ENCODE peak calls at places on chromosomes 7 and 10, in eight cellular contexts. I is endothelial cell of umbilical vein, V is WTC11, K is A549, L is GM12878, W is HepG2, C is HCT116, F is SK-N-SH. S is an unnamed sample.

GRCh38 chr7:54179321-54180029 is 362.7 kb upstream of the VSTM2A start:
- DNase-seq in F (no peak), K (no peak), C (no peak), I (no peak), L (no peak), W (no peak), V (no peak), S (no peak)

GRCh38 chr10:93006435-93007039 is 54.1 kb upstream of the CYP26C1 start:
- DNase-seq in L (no peak), K (peak; percentile 60), I (peak; percentile 61), V (no peak), C (no peak), F (peak; percentile 30), W (peak; percentile 43), S (peak; percentile 56)

GRCh38 chr7:73885975-73886798 is 25.2 kb downstream of the TMEM270 start:
- DNase-seq in C (no peak), F (peak; percentile 70), K (no peak), V (no peak), L (no peak), W (no peak), I (peak; percentile 96), S (peak; percentile 77)

GRCh38 chr10:114342976-114343375 is 61.3 kb downstream of the AFAP1L2 start:
- DNase-seq in L (no peak), K (no peak), I (no peak), F (no peak), W (no peak), C (no peak), V (no peak), S (no peak)

GRCh38 chr7:87876759-87877234 is 504 bp downstream of the DBF4 start:
- DNase-seq in C (no peak), L (no peak), I (peak; percentile 69), F (peak; percentile 77), K (peak; percentile 62), V (peak; percentile 62), W (peak; percentile 41), S (peak; percentile 80)

GRCh38 chr10:11245095-11245479 is 227.4 kb downstream of the CELF2 start:
- DNase-seq in C (no peak), W (no peak), K (no peak), V (no peak), I (no peak), F (no peak), L (no peak), S (peak; percentile 26)

GRCh38 chr7:27547401-27547800 is 115.3 kb downstream of the HIBADH start:
- DNase-seq in C (no peak), W (no peak), L (no peak), V (no peak), F (no peak), I (no peak), K (no peak), S (no peak)

GRCh38 chr7:90629306-90629918 is 33.3 kb downstream of the CDK14 start:
- DNase-seq in L (peak; percentile 45), C (peak; percentile 31), F (peak; percentile 68), I (peak; percentile 75), V (no peak), W (peak; percentile 46), K (peak; percentile 43), S (peak; percentile 79)

GRCh38 chr10:28241766-28242399 is 61.0 kb downstream of the MPP7 start:
- DNase-seq in W (peak; percentile 53), L (peak; percentile 2), K (peak; percentile 53), C (peak; percentile 68), F (peak; percentile 40), V (peak; percentile 28), I (peak; percentile 65), S (peak; percentile 54)

GRCh38 chr7:107111196-107111595 is 57.6 kb upstream of the HBP1 start:
- DNase-seq in I (no peak), K (no peak), F (no peak), V (no peak), W (no peak), L (no peak), C (no peak), S (no peak)

GRCh38 chr7:117774943-117775342 is 98.3 kb downstream of the CTTNBP2 start:
- DNase-seq in V (no peak), F (no peak), I (no peak), C (no peak), L (no peak), K (no peak), W (no peak), S (no peak)

GRCh38 chr10:3468919-3469638 is 296.5 kb upstream of the PITRM1 start:
- DNase-seq in L (no peak), C (peak; percentile 44), I (peak; percentile 75), F (no peak), W (no peak), K (peak; percentile 79), V (no peak), S (peak; percentile 81)

GRCh38 chr10:4586756-4587155 is 239.3 kb upstream of the AKR1E2 start:
- DNase-seq in V (no peak), W (no peak), I (no peak), L (no peak), F (no peak), C (no peak), K (no peak), S (no peak)

DNA sequence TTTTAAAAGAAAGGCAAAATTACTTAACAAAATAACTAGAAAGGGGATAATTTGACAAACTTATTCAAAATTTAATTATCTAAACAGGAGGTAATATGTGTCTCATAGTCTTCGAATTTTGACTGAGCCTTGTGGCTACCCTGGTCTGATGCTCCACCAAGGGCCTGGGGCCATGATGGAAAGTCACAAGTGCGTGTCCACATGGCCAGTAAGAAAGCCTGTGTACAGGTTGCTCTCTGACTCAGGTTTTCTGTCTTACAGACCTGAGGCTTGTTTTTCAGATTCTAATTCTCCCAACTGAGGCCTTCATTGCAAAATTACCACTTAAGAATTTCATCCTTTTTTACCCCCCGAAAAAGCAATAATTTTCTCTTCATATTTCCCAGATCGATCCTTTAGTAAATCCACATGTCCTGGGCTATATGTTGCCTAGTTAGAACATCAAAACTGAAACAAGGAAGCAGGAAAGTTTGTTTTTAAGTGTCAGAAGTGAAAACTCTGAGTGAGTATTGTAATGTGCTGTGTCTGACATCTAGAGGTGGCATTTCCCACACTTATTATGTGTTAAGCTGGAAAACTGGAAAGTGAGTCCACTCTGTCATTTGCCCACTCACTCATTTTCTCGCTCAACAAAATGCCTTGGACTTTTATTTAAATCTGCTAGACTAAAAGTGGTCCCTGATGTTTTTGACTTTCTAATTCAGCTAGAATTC is 10.0 kb downstream of the CYP3A43 start:
- DNase-seq in W (peak; percentile 45), L (peak; percentile 36), C (no peak), I (no peak), K (peak; percentile 26), V (no peak), F (no peak), S (peak; percentile 32)
- TF ChIP-seq CTCF in W (peak; percentile 74), L (peak; percentile 46), C (peak; percentile 19), I (no peak), K (peak; percentile 56), V (no peak), F (peak; percentile 7), S (no peak)

GRCh38 chr7:149289856-149290255 is 27.9 kb downstream of the ZNF783 start:
- DNase-seq in W (no peak), V (no peak), I (no peak), K (no peak), F (no peak), C (no peak), L (no peak), S (no peak)

GRCh38 chr7:149285581-149285975 is 23.6 kb downstream of the ZNF783 start:
- DNase-seq in F (peak; percentile 78), C (no peak), W (no peak), V (peak; percentile 39), I (peak; percentile 34), L (no peak), K (peak; percentile 15), S (no peak)

GRCh38 chr7:149286811-149287400 is 24.9 kb downstream of the ZNF783 start:
- DNase-seq in K (no peak), C (no peak), L (no peak), I (no peak), V (no peak), W (no peak), F (no peak), S (no peak)

GRCh38 chr7:149289262-149289661 is 27.3 kb downstream of the ZNF783 start:
- DNase-seq in F (no peak), L (no peak), C (no peak), K (no peak), V (no peak), I (no peak), W (no peak), S (no peak)

DNA sequence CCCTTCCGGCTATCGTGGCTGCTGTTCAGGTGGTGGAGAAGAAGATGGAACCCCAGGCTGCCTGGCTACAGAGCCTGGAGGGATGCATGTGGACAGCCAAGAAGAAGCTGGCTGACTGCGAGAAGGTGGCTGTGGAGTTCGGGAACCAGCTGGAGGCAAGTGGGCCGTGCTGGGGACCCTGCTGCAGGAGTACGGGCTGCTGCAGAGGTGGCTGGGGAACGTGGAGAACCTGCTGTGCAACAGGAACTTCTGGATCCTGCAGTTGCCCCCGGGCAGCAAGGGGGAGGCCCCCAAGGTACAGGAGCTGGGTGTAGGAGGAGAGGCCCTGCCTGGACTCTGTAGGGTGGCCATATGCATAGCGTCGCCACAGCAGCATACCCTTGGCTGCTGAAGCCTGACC is 25.6 kb downstream of the ZNF783 start:
- DNase-seq in L (no peak), W (no peak), F (no peak), I (no peak), V (no peak), C (no peak), K (no peak), S (no peak)
- TF ChIP-seq MAX in L (no peak), W (no peak), F (no peak), I (no peak), V (no peak), C (no peak), K (no peak), S (no peak)

GRCh38 chr7:38773430-38773829 is 135.6 kb downstream of the VPS41 start:
- DNase-seq in V (no peak), W (no peak), I (no peak), F (no peak), C (no peak), K (no peak), L (no peak), S (no peak)
- TF ChIP-seq CTCF in V (no peak), W (no peak), I (no peak), F (no peak), C (no peak), K (no peak), L (no peak), S (no peak)

GRCh38 chr10:67697646-67698245 is 1.8 kb upstream of the CTNNA3 start:
- DNase-seq in I (peak; percentile 80), V (no peak), W (peak; percentile 37), F (peak; percentile 62), K (peak; percentile 63), L (no peak), C (peak; percentile 41), S (peak; percentile 54)
- TF ChIP-seq MAX in I (no peak), V (no peak), W (no peak), F (no peak), K (no peak), L (no peak), C (no peak), S (peak; percentile 35)

GRCh38 chr7:5678295-5679046 is 103.0 kb downstream of the RNF216 start:
- DNase-seq in W (no peak), F (no peak), I (no peak), C (no peak), V (no peak), L (no peak), K (no peak), S (peak; percentile 54)
- TF ChIP-seq CTCF in W (no peak), F (no peak), I (no peak), C (no peak), V (no peak), L (no peak), K (no peak), S (no peak)